ENCODE peak calls at places on chromosomes 2 and 18, in eight cellular contexts. V is uterus, G is amygdala, Y is astrocyte of the hippocampus, B is iris pigment epithelial cell, D is pancreas, T is activated T-cell treated with anti-CD3 and anti-CD28 coated beads for 1 hour, Q is HT-29. L is an unnamed sample.

GRCh38 chr2:96159084-96159830 is 14.0 kb upstream of the DUSP2 start:
- DNase-seq in V (no peak), G (no peak), Y (no peak), B (no peak), D (no peak), T (no peak), Q (no peak), L (no peak)

GRCh38 chr18:37946324-37946723 is 380.7 kb upstream of the CELF4 start:
- DNase-seq in V (no peak), G (no peak), Y (no peak), B (no peak), D (no peak), T (no peak), Q (no peak), L (no peak)

GRCh38 chr2:120470041-120470716 is 124.2 kb downstream of the INHBB start:
- DNase-seq in V (peak; percentile 86), G (no peak), Y (peak; percentile 90), B (peak; percentile 95), D (peak; percentile 86), T (no peak), Q (no peak), L (no peak)

GRCh38 chr2:98382086-98382485 is 35.8 kb downstream of the CNGA3 start:
- DNase-seq in V (no peak), G (no peak), Y (no peak), B (no peak), D (no peak), T (no peak), Q (no peak), L (no peak)

GRCh38 chr2:166127217-166128155 is at the start of gene SCN1A:
- DNase-seq in V (no peak), G (peak; percentile 23), Y (peak; percentile 56), B (peak; percentile 43), D (no peak), T (no peak), Q (peak; percentile 30), L (peak; percentile 22)

GRCh38 chr2:64143154-64144056 is 815 bp downstream of the PELI1 start:
- DNase-seq in V (peak; percentile 37), G (peak; percentile 71), Y (peak; percentile 74), B (peak; percentile 53), D (no peak), T (peak; percentile 9), Q (peak; percentile 77), L (peak; percentile 52)

GRCh38 chr2:222142027-222142426 is 156.8 kb downstream of the PAX3 start:
- DNase-seq in V (no peak), G (no peak), Y (peak; percentile 24), B (peak; percentile 33), D (no peak), T (no peak), Q (no peak), L (no peak)

GRCh38 chr2:62410015-62410453 is 96.0 kb downstream of the TMEM17 start:
- DNase-seq in V (no peak), G (peak; percentile 38), Y (peak; percentile 39), B (no peak), D (no peak), T (no peak), Q (peak; percentile 24), L (peak; percentile 34)

GRCh38 chr2:57180042-57180567 is 866.5 kb upstream of the VRK2 start:
- DNase-seq in V (no peak), G (no peak), Y (peak; percentile 2), B (peak; percentile 93), D (no peak), T (no peak), Q (peak; percentile 14), L (no peak)

GRCh38 chr18:68428026-68428425 is 286.9 kb downstream of the TMX3 start:
- DNase-seq in V (no peak), G (peak; percentile 54), Y (peak; percentile 85), B (peak; percentile 89), D (no peak), T (no peak), Q (no peak), L (no peak)

GRCh38 chr2:191050640-191050987 is 36.6 kb upstream of the STAT1 start:
- DNase-seq in V (no peak), G (no peak), Y (no peak), B (peak; percentile 76), D (no peak), T (no peak), Q (no peak), L (no peak)

GRCh38 chr2:144201868-144202468 is 318.0 kb downstream of the ZEB2 start:
- DNase-seq in V (no peak), G (no peak), Y (peak; percentile 12), B (peak; percentile 71), D (no peak), T (no peak), Q (no peak), L (no peak)

GRCh38 chr2:239028253-239028619 is 180.4 kb downstream of the TWIST2 start:
- DNase-seq in V (no peak), G (no peak), Y (no peak), B (no peak), D (no peak), T (no peak), Q (no peak), L (no peak)

GRCh38 chr18:80168982-80169381 is 59.9 kb downstream of the ADNP2 start:
- DNase-seq in V (no peak), G (no peak), Y (no peak), B (no peak), D (no peak), T (no peak), Q (no peak), L (no peak)

GRCh38 chr2:89767581-89768435 is 1076.3 kb downstream of the RPIA start:
- DNase-seq in V (peak; percentile 10), G (no peak), Y (no peak), B (no peak), D (peak; percentile 46), T (no peak), Q (no peak), L (no peak)

GRCh38 chr2:174025271-174026121 is 60.3 kb upstream of the SP3 start:
- DNase-seq in V (peak; percentile 93), G (no peak), Y (peak; percentile 38), B (peak; percentile 87), D (no peak), T (no peak), Q (no peak), L (no peak)

L was measured in small intestine.